ENCODE peak calls at places on chromosomes 11 and 22, in six cellular contexts. L is astrocyte of the spinal cord; Z is effector memory CD4-positive, alpha-beta T cell; T is activated T-helper 9 cell treated with anti-CD3 and anti-CD28 coated beads, Interleukin-2, amount 50 U/mL, for 16 hours; B is DMS 273 treated with DMSO at 0.1 percent for 48 hours; D is small intestine. I is an unnamed sample.

GRCh38 chr11:47233989-47234668 is 14.5 kb downstream of the ACP2 start:
- DNase-seq in L (peak), Z (no peak), T (no peak), B (no peak), D (peak), I (peak)

GRCh38 chr22:45496451-45496941 is 6.2 kb upstream of the FBLN1 start:
- DNase-seq in L (no peak), Z (no peak), T (no peak), B (no peak), D (no peak), I (no peak)

GRCh38 chr11:59212222-59212621 is 505 bp downstream of the MPEG1 start:
- DNase-seq in L (no peak), Z (no peak), T (no peak), B (no peak), D (no peak), I (no peak)

GRCh38 chr11:87628161-87628560 is 547.1 kb downstream of the RAB38 start:
- DNase-seq in L (no peak), Z (no peak), T (no peak), B (no peak), D (no peak), I (no peak)

GRCh38 chr22:28448625-28449024 is 231.0 kb downstream of the TTC28 start:
- DNase-seq in L (no peak), Z (no peak), T (no peak), B (no peak), D (no peak), I (no peak)

GRCh38 chr22:38240734-38241252 is 32.0 kb downstream of the TMEM184B start:
- DNase-seq in L (peak), Z (no peak), T (no peak), B (no peak), D (peak), I (peak)

GRCh38 chr22:37248251-37248650 is 4.2 kb upstream of the RAC2 start:
- DNase-seq in L (no peak), Z (no peak), T (no peak), B (no peak), D (no peak), I (no peak)

GRCh38 chr22:40187389-40187788 is 9.7 kb downstream of the TNRC6B start:
- DNase-seq in L (no peak), Z (no peak), T (no peak), B (no peak), D (no peak), I (no peak)

GRCh38 chr11:57883630-57884029 is 122.0 kb downstream of the CTNND1 start:
- DNase-seq in L (no peak), Z (no peak), T (no peak), B (no peak), D (no peak), I (no peak)

GRCh38 chr11:121890377-121890776 is 225.6 kb downstream of the BLID start:
- DNase-seq in L (peak), Z (no peak), T (no peak), B (no peak), D (no peak), I (peak)

GRCh38 chr11:1598816-1599215 is 722 bp upstream of the KRTAP5-2 start:
- DNase-seq in L (no peak), Z (no peak), T (no peak), B (no peak), D (no peak), I (no peak)

GRCh38 chr11:47433991-47434786 is 8.0 kb upstream of the PSMC3 start:
- DNase-seq in L (peak), Z (no peak), T (no peak), B (no peak), D (no peak), I (no peak)

GRCh38 chr22:29150701-29151100 is 55.0 kb upstream of the EMID1 start:
- DNase-seq in L (no peak), Z (no peak), T (no peak), B (no peak), D (no peak), I (no peak)

GRCh38 chr11:2316963-2317244 is 15.1 kb downstream of the TSPAN32 start:
- DNase-seq in L (no peak), Z (no peak), T (no peak), B (no peak), D (no peak), I (no peak)

GRCh38 chr11:73950869-73951710 is at the start of gene DNAJB13:
- DNase-seq in L (peak), Z (no peak), T (no peak), B (peak), D (peak), I (peak)

GRCh38 chr22:41699264-41700104 is at the start of gene MEI1:
- DNase-seq in L (peak), Z (peak), T (peak), B (no peak), D (peak), I (peak)

GRCh38 chr22:29689872-29690213 is 30.0 kb upstream of the CABP7 start:
- DNase-seq in L (peak), Z (no peak), T (no peak), B (peak), D (peak), I (peak)

GRCh38 chr11:70668204-70669202 is 270.2 kb downstream of the CTTN start:
- DNase-seq in L (peak), Z (no peak), T (no peak), B (no peak), D (no peak), I (no peak)

GRCh38 chr11:66429983-66430602 is 8.6 kb downstream of the MRPL11 start:
- DNase-seq in L (peak), Z (peak), T (peak), B (peak), D (peak), I (peak)

GRCh38 chr22:34696557-34696956 is 369.4 kb upstream of the ISX start:
- DNase-seq in L (no peak), Z (no peak), T (no peak), B (no peak), D (no peak), I (no peak)

GRCh38 chr11:92711913-92712312 is 257.5 kb upstream of the MTNR1B start:
- DNase-seq in L (no peak), Z (no peak), T (no peak), B (no peak), D (no peak), I (no peak)

GRCh38 chr11:126718319-126718718 is 282.3 kb downstream of the KIRREL3 start:
- DNase-seq in L (no peak), Z (no peak), T (no peak), B (no peak), D (no peak), I (no peak)

GRCh38 chr11:134433806-134434205 is 21.8 kb upstream of the B3GAT1 start:
- DNase-seq in L (no peak), Z (no peak), T (no peak), B (no peak), D (no peak), I (no peak)

GRCh38 chr11:100719362-100719761 is 32.3 kb downstream of the ARHGAP42 start:
- DNase-seq in L (peak), Z (no peak), T (no peak), B (peak), D (peak), I (no peak)

GRCh38 chr11:132005874-132006273 is 635.5 kb downstream of the NTM start:
- DNase-seq in L (no peak), Z (no peak), T (no peak), B (no peak), D (no peak), I (no peak)

GRCh38 chr11:78722786-78723185 is 148.1 kb upstream of the NARS2 start:
- DNase-seq in L (peak), Z (no peak), T (no peak), B (no peak), D (no peak), I (no peak)

GRCh38 chr11:113593698-113594308 is 112.3 kb downstream of the TMPRSS5 start:
- DNase-seq in L (no peak), Z (no peak), T (no peak), B (no peak), D (no peak), I (no peak)

GRCh38 chr11:113350646-113351045 is 36.3 kb downstream of the TTC12 start:
- DNase-seq in L (no peak), Z (no peak), T (no peak), B (no peak), D (no peak), I (no peak)

GRCh38 chr11:124277207-124277606 is 21.0 kb downstream of the OR8G5 start:
- DNase-seq in L (no peak), Z (no peak), T (no peak), B (no peak), D (no peak), I (no peak)

GRCh38 chr22:21568207-21569075 is 927 bp downstream of the UBE2L3 start:
- DNase-seq in L (peak), Z (peak), T (no peak), B (no peak), D (peak), I (peak)

GRCh38 chr11:43681543-43681942 is 1.0 kb downstream of the HSD17B12 start:
- DNase-seq in L (peak), Z (no peak), T (no peak), B (no peak), D (peak), I (no peak)

GRCh38 chr22:28594784-28595324 is 84.8 kb downstream of the TTC28 start:
- DNase-seq in L (peak), Z (no peak), T (no peak), B (no peak), D (peak), I (peak)

GRCh38 chr11:1076061-1076665 is 1.5 kb downstream of the MUC2 start:
- DNase-seq in L (no peak), Z (no peak), T (no peak), B (no peak), D (no peak), I (no peak)

I was measured in endothelial cell of umbilical vein.